ENCODE peak calls at places on chromosomes 3 and 15, in ten cellular contexts. O is amygdala; W is NCI-H1417; U is kidney tubule cell; A is activated T-helper 1 cell treated with Interleukin-2 at 50 U/mL for 16 hours; L is HL-60; G is GM23248; K is endothelial cell; N is NCI-H774; H is stimulated activated CD4-positive, alpha-beta T cell treated with anti-CD3 and anti-CD28 coated beads, Interleukin-15, amount 100 ng/mL, for 1 hour. R is an unnamed sample.

GRCh38 chr3:23748398-23749110 is 57.2 kb upstream of the UBE2E1 start:
- DNase-seq in O (no peak), W (no peak), U (peak; percentile 18), A (no peak), L (peak; percentile 86), G (peak; percentile 64), K (no peak), N (peak; percentile 23), H (no peak), R (no peak)

GRCh38 chr15:90911302-90911623 is 8.2 kb downstream of the MAN2A2 start:
- DNase-seq in O (no peak), W (no peak), U (no peak), A (no peak), L (no peak), G (no peak), K (no peak), N (no peak), H (no peak), R (no peak)

GRCh38 chr3:68059628-68060027 is 405.2 kb upstream of the SUCLG2 start:
- DNase-seq in O (no peak), W (no peak), U (peak; percentile 71), A (no peak), L (no peak), G (no peak), K (no peak), N (no peak), H (no peak), R (no peak)

GRCh38 chr15:74786659-74787165 is 4.8 kb downstream of the CSK start:
- DNase-seq in O (no peak), W (no peak), U (no peak), A (no peak), L (no peak), G (peak; percentile 32), K (no peak), N (no peak), H (no peak), R (no peak)

GRCh38 chr15:70799667-70800450 is 36.5 kb upstream of the UACA start:
- DNase-seq in O (no peak), W (no peak), U (peak; percentile 73), A (no peak), L (no peak), G (peak; percentile 90), K (no peak), N (no peak), H (no peak), R (no peak)

GRCh38 chr3:30477149-30477921 is 129.1 kb upstream of the TGFBR2 start:
- DNase-seq in O (no peak), W (no peak), U (no peak), A (no peak), L (no peak), G (no peak), K (no peak), N (no peak), H (no peak), R (no peak)

GRCh38 chr3:143016321-143016972 is 15.1 kb downstream of the U2SURP start:
- DNase-seq in O (no peak), W (no peak), U (peak; percentile 17), A (no peak), L (no peak), G (peak; percentile 36), K (no peak), N (no peak), H (no peak), R (no peak)

GRCh38 chr15:70589221-70589620 is 174.1 kb downstream of the UACA start:
- DNase-seq in O (no peak), W (no peak), U (peak; percentile 51), A (no peak), L (peak; percentile 61), G (peak; percentile 92), K (no peak), N (no peak), H (no peak), R (no peak)

GRCh38 chr15:48547305-48547704 is 98.2 kb downstream of the FBN1 start:
- DNase-seq in O (no peak), W (no peak), U (no peak), A (no peak), L (no peak), G (peak; percentile 66), K (no peak), N (no peak), H (no peak), R (no peak)

GRCh38 chr15:101446527-101447167 is 42.9 kb downstream of the PCSK6 start:
- DNase-seq in O (no peak), W (no peak), U (no peak), A (no peak), L (no peak), G (peak; percentile 30), K (no peak), N (no peak), H (no peak), R (no peak)

R was measured in osteocyte.